ENCODE peak calls at places on chromosomes 13 and 19, in six cellular contexts. C, Y, F, B, U and S are unnamed samples.

GRCh38 chr19:1441677-1442438 is 3.7 kb downstream of the RPS15 start:
- DNase-seq in C (no peak), Y (no peak), F (no peak), B (no peak), U (no peak), S (no peak)

GRCh38 chr13:113083402-113084061 is 22.1 kb upstream of the F7 start:
- DNase-seq in C (no peak), Y (no peak), F (no peak), B (peak), U (no peak), S (peak)

GRCh38 chr13:34462843-34463242 is 479.2 kb upstream of the NBEA start:
- DNase-seq in C (peak), Y (no peak), F (no peak), B (no peak), U (no peak), S (no peak)

GRCh38 chr19:24000656-24001055 is 86.0 kb downstream of the ZNF726 start:
- DNase-seq in C (no peak), Y (no peak), F (no peak), B (no peak), U (no peak), S (no peak)

GRCh38 chr19:33375760-33376159 is 2.3 kb downstream of the CEBPG start:
- DNase-seq in C (no peak), Y (no peak), F (no peak), B (no peak), U (no peak), S (no peak)

GRCh38 chr19:1070931-1071791 is 4.2 kb downstream of the ARHGAP45 start:
- DNase-seq in C (no peak), Y (peak), F (no peak), B (no peak), U (no peak), S (no peak)

GRCh38 chr13:24539500-24540165 is 27.1 kb upstream of the PARP4 start:
- DNase-seq in C (no peak), Y (no peak), F (no peak), B (no peak), U (no peak), S (no peak)

GRCh38 chr13:35208587-35208986 is 266.5 kb downstream of the NBEA start:
- DNase-seq in C (no peak), Y (no peak), F (no peak), B (no peak), U (no peak), S (no peak)

GRCh38 chr19:46919324-46919723 is 58.5 kb downstream of the ARHGAP35 start:
- DNase-seq in C (no peak), Y (no peak), F (no peak), B (no peak), U (no peak), S (no peak)

GRCh38 chr19:4971424-4971793 is 2.5 kb downstream of the KDM4B start:
- DNase-seq in C (no peak), Y (peak), F (no peak), B (peak), U (no peak), S (no peak)

GRCh38 chr13:34617684-34618083 is 324.4 kb upstream of the NBEA start:
- DNase-seq in C (no peak), Y (no peak), F (no peak), B (no peak), U (no peak), S (no peak)

GRCh38 chr19:51751655-51752054 is at the start of gene FPR1:
- DNase-seq in C (no peak), Y (no peak), F (no peak), B (no peak), U (no peak), S (no peak)

GRCh38 chr19:22137791-22138190 is 59.0 kb downstream of the ZNF676 start:
- DNase-seq in C (no peak), Y (no peak), F (no peak), B (no peak), U (no peak), S (no peak)

GRCh38 chr13:37752156-37752555 is 117.4 kb downstream of the TRPC4 start:
- DNase-seq in C (no peak), Y (no peak), F (no peak), B (no peak), U (no peak), S (no peak)

GRCh38 chr19:38656171-38656981 is 8.9 kb downstream of the ACTN4 start:
- DNase-seq in C (no peak), Y (no peak), F (no peak), B (no peak), U (no peak), S (no peak)

GRCh38 chr13:30125422-30126073 is 181.8 kb downstream of the KATNAL1 start:
- DNase-seq in C (peak), Y (no peak), F (no peak), B (no peak), U (no peak), S (no peak)

GRCh38 chr13:74191036-74191809 is 57.0 kb upstream of the KLF12 start:
- DNase-seq in C (no peak), Y (no peak), F (no peak), B (no peak), U (peak), S (no peak)

GRCh38 chr19:3006075-3006767 is 22.9 kb downstream of the TLE2 start:
- DNase-seq in C (no peak), Y (peak), F (peak), B (peak), U (no peak), S (no peak)

GRCh38 chr13:36718686-36719085 is 44.9 kb downstream of the SERTM1 start:
- DNase-seq in C (no peak), Y (no peak), F (no peak), B (no peak), U (no peak), S (no peak)

GRCh38 chr19:38877781-38878574 is at the start of gene RINL:
- DNase-seq in C (no peak), Y (peak), F (no peak), B (no peak), U (no peak), S (no peak)

GRCh38 chr19:6564393-6564792 is 26.6 kb downstream of the CD70 start:
- DNase-seq in C (no peak), Y (peak), F (no peak), B (no peak), U (no peak), S (no peak)

GRCh38 chr13:32381539-32381938 is 46.4 kb downstream of the N4BP2L1 start:
- DNase-seq in C (peak), Y (peak), F (peak), B (peak), U (peak), S (no peak)

GRCh38 chr13:99384468-99384867 is 77.3 kb upstream of the GPR183 start:
- DNase-seq in C (no peak), Y (no peak), F (no peak), B (no peak), U (no peak), S (peak)

GRCh38 chr13:51981355-51981754 is 29.9 kb downstream of the ATP7B start:
- DNase-seq in C (no peak), Y (no peak), F (no peak), B (no peak), U (no peak), S (no peak)

GRCh38 chr19:44648536-44649370 is 5.0 kb downstream of the PVR start:
- DNase-seq in C (no peak), Y (no peak), F (no peak), B (no peak), U (no peak), S (peak)

GRCh38 chr13:21849323-21849722 is 178.4 kb downstream of the FGF9 start:
- DNase-seq in C (peak), Y (peak), F (peak), B (no peak), U (no peak), S (no peak)

GRCh38 chr13:86584301-86584700 is 785.1 kb upstream of the SLITRK6 start:
- DNase-seq in C (no peak), Y (no peak), F (no peak), B (no peak), U (no peak), S (no peak)

GRCh38 chr19:27906081-27906480 is 1306.9 kb downstream of the UQCRFS1 start:
- DNase-seq in C (no peak), Y (no peak), F (no peak), B (no peak), U (no peak), S (no peak)

GRCh38 chr13:41458939-41459753 is 1.8 kb downstream of the RGCC start:
- DNase-seq in C (no peak), Y (peak), F (peak), B (peak), U (no peak), S (no peak)

GRCh38 chr19:6713773-6714692 is 6.4 kb downstream of the C3 start:
- DNase-seq in C (no peak), Y (no peak), F (no peak), B (no peak), U (no peak), S (peak)

GRCh38 chr13:110233181-110233641 is 73.7 kb downstream of the COL4A1 start:
- DNase-seq in C (peak), Y (no peak), F (no peak), B (no peak), U (no peak), S (peak)

GRCh38 chr19:43534811-43535761 is 2.1 kb downstream of the ZNF575 start:
- DNase-seq in C (peak), Y (peak), F (peak), B (peak), U (peak), S (peak)

GRCh38 chr19:17780781-17781180 is 14.2 kb upstream of the B3GNT3 start:
- DNase-seq in C (no peak), Y (no peak), F (no peak), B (no peak), U (no peak), S (no peak)

GRCh38 chr19:47109541-47110375 is 3.8 kb downstream of the ZC3H4 start:
- DNase-seq in C (no peak), Y (no peak), F (no peak), B (peak), U (no peak), S (no peak)

GRCh38 chr19:5692785-5693194 is 2.7 kb downstream of the RPL36 start:
- DNase-seq in C (no peak), Y (peak), F (no peak), B (no peak), U (no peak), S (no peak)

GRCh38 chr13:35822666-35823065 is 308.5 kb downstream of the DCLK1 start:
- DNase-seq in C (no peak), Y (no peak), F (no peak), B (no peak), U (peak), S (no peak)

GRCh38 chr19:6273701-6274601 is 5.8 kb downstream of the MLLT1 start:
- DNase-seq in C (peak), Y (no peak), F (peak), B (peak), U (no peak), S (peak)

GRCh38 chr13:98483636-98484288 is 93.1 kb downstream of the STK24 start:
- DNase-seq in C (no peak), Y (no peak), F (no peak), B (no peak), U (no peak), S (no peak)